ENCODE peak calls at places on chromosome 6, in eight cellular contexts. W is Panc1, M is HCT116, Q is HepG2, X is upper lobe of left lung, L is GM12878, J is K562, P is GM23338. B is an unnamed sample.

GRCh38 chr6:136230219-136230980 is 19.7 kb downstream of the MTFR2 start:
- ATAC-seq in Q (peak; percentile 6), W (no peak), M (no peak), P (no peak), L (no peak), X (peak; percentile 52), J (no peak), B (no peak)

GRCh38 chr6:22575190-22575589 is 5.8 kb downstream of the HDGFL1 start:
- ATAC-seq in L (no peak), Q (no peak), M (no peak), P (no peak), X (no peak), J (no peak), W (no peak), B (no peak)

GRCh38 chr6:106496791-106497190 is 132.5 kb downstream of the RTN4IP1 start:
- ATAC-seq in L (no peak), X (peak; percentile 69), J (no peak), W (peak; percentile 38), M (no peak), Q (peak; percentile 75), P (peak; percentile 41), B (no peak)

GRCh38 chr6:80548496-80548895 is 442.0 kb downstream of the BCKDHB start:
- ATAC-seq in Q (no peak), P (no peak), M (no peak), W (no peak), X (no peak), L (no peak), J (no peak), B (no peak)

GRCh38 chr6:159017757-159018559 is 18.0 kb upstream of the RSPH3 start:
- ATAC-seq in J (no peak), W (no peak), Q (no peak), L (peak; percentile 87), P (no peak), X (no peak), M (no peak), B (no peak)

GRCh38 chr6:154341876-154342275 is 14.7 kb downstream of the IPCEF1 start:
- ATAC-seq in M (no peak), J (no peak), X (no peak), Q (no peak), L (no peak), P (no peak), W (no peak), B (no peak)

GRCh38 chr6:142377112-142377848 is 75.5 kb downstream of the ADGRG6 start:
- ATAC-seq in L (no peak), X (peak; percentile 25), W (peak; percentile 73), P (peak; percentile 100), M (peak; percentile 85), J (peak; percentile 79), Q (peak; percentile 76), B (no peak)

GRCh38 chr6:40722553-40723258 is 135.5 kb upstream of the LRFN2 start:
- ATAC-seq in P (no peak), Q (peak; percentile 36), X (no peak), M (no peak), L (no peak), J (no peak), W (no peak), B (no peak)

GRCh38 chr6:32176476-32177181 is 745 bp upstream of the AGPAT1 start:
- ATAC-seq in Q (no peak), X (peak; percentile 0), J (no peak), M (no peak), W (no peak), L (no peak), P (peak; percentile 1), B (no peak)

GRCh38 chr6:87736809-87737540 is 34.9 kb upstream of the AKIRIN2 start:
- ATAC-seq in Q (no peak), J (no peak), W (no peak), P (no peak), L (peak; percentile 69), X (no peak), M (no peak), B (no peak)

GRCh38 chr6:115271001-115271400 is 789.7 kb downstream of the FRK start:
- ATAC-seq in L (no peak), M (no peak), J (no peak), Q (no peak), W (no peak), P (no peak), X (no peak), B (no peak)

GRCh38 chr6:15370730-15371129 is 124.9 kb downstream of the JARID2 start:
- ATAC-seq in L (no peak), M (no peak), Q (no peak), P (no peak), W (no peak), J (peak; percentile 11), X (no peak), B (no peak)

GRCh38 chr6:164151161-164151728 is 736.7 kb downstream of the QKI start:
- ATAC-seq in X (no peak), P (peak; percentile 31), Q (no peak), L (no peak), M (no peak), J (no peak), W (no peak), B (no peak)

DNA sequence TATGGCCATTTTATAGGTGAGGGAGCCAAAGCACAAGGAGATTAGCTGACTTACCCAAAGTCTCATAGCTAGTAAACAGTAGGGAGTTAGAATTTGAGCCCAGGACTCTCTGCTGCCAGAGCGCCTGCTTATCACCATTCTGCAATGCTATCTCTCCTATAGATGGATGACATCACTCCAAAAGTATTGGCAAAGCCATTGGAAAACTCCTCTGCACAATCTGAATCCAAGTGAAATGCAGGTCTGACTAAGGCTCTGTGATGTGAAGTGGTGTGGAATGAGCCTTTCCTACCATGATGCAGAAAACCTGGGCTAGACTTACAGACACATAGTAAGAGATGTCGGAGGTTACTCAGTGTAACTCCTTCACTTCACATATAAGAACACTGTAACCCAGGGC is 106.3 kb downstream of the GRM1 start:
- ATAC-seq in Q (no peak), M (no peak), W (no peak), X (no peak), P (no peak), J (no peak), L (no peak), B (no peak)
- H3K4me1 ChIP-seq in Q (no peaks in the 10 kb centered on the region), M (no peaks in the 10 kb centered on the region), W (no peaks in the 10 kb centered on the region), X (no peaks in the 10 kb centered on the region), P (no peaks in the 10 kb centered on the region), J (no peaks in the 10 kb centered on the region), L (no peaks in the 10 kb centered on the region), B (no peaks in the 10 kb centered on the region)

DNA sequence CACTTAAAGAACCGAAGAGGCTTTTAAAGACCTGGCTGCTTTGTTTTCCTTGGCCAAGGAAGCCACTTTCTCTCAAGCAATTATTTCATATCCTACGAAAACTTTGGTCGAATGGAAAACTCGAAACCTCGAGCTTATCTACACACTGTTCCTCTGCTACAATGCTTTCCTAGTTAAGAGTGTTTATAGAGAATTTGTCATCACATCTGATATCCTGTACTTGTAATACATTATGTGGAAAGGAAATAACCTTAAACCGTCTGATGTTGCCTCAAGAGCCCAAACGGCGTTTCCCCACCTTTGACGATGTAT is 28.1 kb downstream of the TFAP2B start:
- ATAC-seq in M (no peak), X (no peak), J (no peak), W (no peak), Q (no peak), L (no peak), P (no peak), B (no peak)
- TF ChIP-seq CTCF in M (no peak), X (no peak), J (no peak), W (no peak), Q (no peak), L (no peak), P (no peak), B (no peak)

DNA sequence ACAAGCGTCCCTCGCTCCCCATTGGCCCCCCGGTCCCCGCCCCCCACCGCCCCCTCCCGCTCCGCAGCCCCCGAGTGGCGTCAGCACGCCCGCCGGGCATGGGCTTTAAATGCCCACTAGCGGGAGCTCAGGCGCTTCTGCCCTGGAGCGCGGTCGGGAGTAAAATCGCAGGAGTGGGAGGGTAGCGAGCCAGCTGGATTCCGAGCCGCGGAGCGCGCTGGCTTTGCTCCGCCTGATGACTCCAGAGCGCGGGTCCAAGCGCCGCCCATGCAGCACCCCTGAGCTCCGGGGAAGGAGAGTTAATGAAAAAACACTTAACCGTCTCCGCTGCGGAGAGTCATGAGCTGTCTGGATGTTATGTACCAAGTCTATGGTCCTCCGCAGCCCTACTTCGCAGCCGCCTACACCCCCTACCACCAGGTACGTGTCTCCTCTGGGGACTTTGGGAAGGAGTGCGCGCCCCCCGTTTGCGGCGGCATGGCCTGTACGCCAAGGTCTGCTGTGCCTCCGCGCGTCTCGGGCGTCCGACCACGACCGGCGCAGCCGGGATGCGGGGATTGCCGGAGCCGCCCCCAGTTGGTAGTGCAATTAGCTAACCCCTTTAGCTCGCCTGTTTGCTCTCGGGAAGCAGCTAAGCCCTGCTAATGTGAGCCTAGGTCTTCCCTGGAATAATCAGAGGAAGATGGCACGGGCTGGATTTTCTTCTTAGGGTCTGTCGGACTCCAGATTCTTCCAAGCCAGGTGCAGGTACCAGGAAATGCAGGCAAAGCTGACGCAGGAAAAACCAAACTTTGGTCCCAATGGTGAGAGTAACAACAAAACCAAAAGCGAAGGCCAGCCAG is at the start of gene VGLL2:
- ATAC-seq in Q (peak; percentile 93), M (no peak), X (peak; percentile 83), L (peak; percentile 57), W (peak; percentile 81), P (peak; percentile 55), J (peak; percentile 23), B (peak; percentile 58)
- TF ChIP-seq POLR2AphosphoS5 in Q (no peak), M (no peak), X (no peak), L (no peak), W (no peak), P (no peak), J (no peak), B (no peak)

GRCh38 chr6:35492664-35493284 is 4.1 kb downstream of the TEAD3 start:
- ATAC-seq in Q (no peak), J (no peak), L (no peak), M (no peak), X (no peak), W (no peak), P (no peak), B (no peak)

GRCh38 chr6:35491558-35492541 is 5.0 kb downstream of the TEAD3 start:
- ATAC-seq in X (no peak), J (no peak), W (no peak), L (no peak), P (peak; percentile 4), M (no peak), Q (no peak), B (no peak)

GRCh38 chr6:35495258-35496035 is 1.4 kb downstream of the TEAD3 start:
- ATAC-seq in M (no peak), W (no peak), P (no peak), L (no peak), Q (peak; percentile 16), X (no peak), J (no peak), B (peak; percentile 13)

GRCh38 chr6:35494161-35494563 is 2.7 kb downstream of the TEAD3 start:
- ATAC-seq in P (no peak), M (no peak), L (no peak), X (no peak), Q (no peak), J (no peak), W (no peak), B (no peak)

DNA sequence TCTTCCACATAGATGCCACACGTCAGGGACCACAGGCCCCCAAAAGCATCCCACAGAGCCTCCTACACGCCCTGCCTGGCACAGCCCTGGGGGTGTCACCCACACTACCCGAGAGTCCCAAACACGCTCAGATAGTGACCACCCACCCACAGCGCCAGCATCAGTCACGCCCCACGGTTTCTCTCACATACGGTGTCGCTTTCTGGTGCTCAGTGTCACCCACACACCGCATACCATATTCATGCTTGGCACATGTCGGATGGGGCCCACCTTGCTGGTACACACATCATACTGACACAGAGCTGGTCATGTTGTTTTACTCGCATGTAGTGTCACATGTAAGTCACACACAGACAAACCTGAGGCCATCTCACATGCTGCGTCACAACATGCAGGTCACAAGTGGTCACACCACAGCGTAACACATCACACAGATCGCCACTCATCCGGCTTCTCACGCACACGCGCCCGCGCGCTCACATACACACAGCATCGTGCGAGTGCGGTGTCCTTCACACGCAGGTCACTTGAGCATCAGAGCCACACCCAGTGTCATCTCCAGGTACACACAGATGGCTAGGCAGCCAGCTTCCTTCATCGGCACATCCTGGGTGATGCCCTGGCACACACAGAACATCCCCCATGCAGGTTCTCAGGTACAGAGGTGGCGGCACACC is 3.4 kb downstream of the TEAD3 start:
- ATAC-seq in P (no peak), M (no peak), J (no peak), W (no peak), Q (no peak), X (no peak), L (no peak), B (no peak)
- H3K4me1 ChIP-seq in P (peaks cover 77% of the 10 kb centered on the region), M (peaks cover 45% of the 10 kb centered on the region), J (peaks cover 72% of the 10 kb centered on the region), W (peaks cover 26% of the 10 kb centered on the region), Q (peaks cover 59% of the 10 kb centered on the region), X (peaks cover 81% of the 10 kb centered on the region), L (peaks cover 8% of the 10 kb centered on the region), B (peaks cover 56% of the 10 kb centered on the region)

B was measured in gastroesophageal sphincter.